ENCODE peak calls at places on chromosome 7, in four cellular contexts. H, B, K and I are unnamed samples.
A peak's percentile ranks its signal among the peaks of the same experiment; 100 is the strongest.

GRCh38 chr7:25389489-25390106 is 161.3 kb upstream of the NPVF start:
- DNase-seq in H (peak; percentile 50), B (no peak), K (no peak), I (peak; percentile 29)

GRCh38 chr7:92313055-92313454 is 67.3 kb downstream of the ANKIB1 start:
- DNase-seq in H (no peak), B (no peak), K (no peak), I (no peak)

GRCh38 chr7:97043281-97043680 is 18.6 kb upstream of the DLX5 start:
- DNase-seq in H (no peak), B (no peak), K (no peak), I (no peak)

GRCh38 chr7:1156782-1157535 is 3.0 kb downstream of the ZFAND2A start:
- DNase-seq in H (no peak), B (no peak), K (no peak), I (no peak)

GRCh38 chr7:5177060-5177459 is 13.0 kb upstream of the WIPI2 start:
- DNase-seq in H (no peak), B (no peak), K (no peak), I (no peak)

GRCh38 chr7:18762189-18762588 is 266.6 kb downstream of the HDAC9 start:
- DNase-seq in H (no peak), B (no peak), K (no peak), I (no peak)

GRCh38 chr7:115533785-115534184 is 496.8 kb downstream of the TFEC start:
- DNase-seq in H (no peak), B (no peak), K (no peak), I (no peak)

GRCh38 chr7:132394283-132395003 is 181.8 kb downstream of the PLXNA4 start:
- DNase-seq in H (no peak), B (no peak), K (no peak), I (no peak)

GRCh38 chr7:5709347-5709950 is 72.0 kb downstream of the RNF216 start:
- DNase-seq in H (no peak), B (no peak), K (no peak), I (no peak)

GRCh38 chr7:7764515-7765138 is 46.2 kb upstream of the RPA3 start:
- DNase-seq in H (no peak), B (no peak), K (no peak), I (no peak)

GRCh38 chr7:149071641-149072437 is 18.7 kb downstream of the ZNF786 start:
- DNase-seq in H (no peak), B (peak; percentile 56), K (peak; percentile 59), I (peak; percentile 83)

GRCh38 chr7:91973632-91974031 is 33.0 kb downstream of the AKAP9 start:
- DNase-seq in H (no peak), B (no peak), K (no peak), I (no peak)

GRCh38 chr7:4216016-4216415 is 466.1 kb upstream of the FOXK1 start:
- DNase-seq in H (no peak), B (no peak), K (no peak), I (no peak)

GRCh38 chr7:73830872-73831655 is at the start of gene CLDN4:
- DNase-seq in H (no peak), B (no peak), K (no peak), I (no peak)

GRCh38 chr7:37089972-37090371 is 358.7 kb downstream of the ELMO1 start:
- DNase-seq in H (no peak), B (no peak), K (no peak), I (no peak)

GRCh38 chr7:12623885-12624498 is 53.5 kb downstream of the SCIN start:
- DNase-seq in H (peak; percentile 22), B (no peak), K (no peak), I (no peak)

GRCh38 chr7:74191231-74191630 is 17.1 kb downstream of the EIF4H start:
- DNase-seq in H (no peak), B (no peak), K (no peak), I (no peak)

GRCh38 chr7:138212314-138212713 is 136.1 kb downstream of the AKR1D1 start:
- DNase-seq in H (no peak), B (no peak), K (no peak), I (no peak)

GRCh38 chr7:158829021-158829341 is 328 bp downstream of the ESYT2 start:
- DNase-seq in H (peak; percentile 81), B (peak; percentile 66), K (peak; percentile 71), I (no peak)